ENCODE peak calls at places on chromosomes 4 and X, in six cellular contexts. U, J, B, R, Y and O are unnamed samples.

GRCh38 chr4:127997534-127998388 is 32.6 kb downstream of the ABHD18 start:
- DNase-seq in U (peak), J (no peak), B (no peak), R (no peak), Y (peak), O (peak)

GRCh38 chr4:170423137-170423536 is 333.4 kb upstream of the AADAT start:
- DNase-seq in U (peak), J (no peak), B (no peak), R (no peak), Y (no peak), O (peak)

GRCh38 chrX:140572724-140573123 is 67.9 kb upstream of the SOX3 start:
- DNase-seq in U (peak), J (peak), B (peak), R (peak), Y (peak), O (peak)

GRCh38 chr4:85861064-85861767 is 386.3 kb downstream of the ARHGAP24 start:
- DNase-seq in U (peak), J (no peak), B (no peak), R (no peak), Y (no peak), O (peak)

GRCh38 chr4:177573487-177573886 is 131.2 kb upstream of the AGA start:
- DNase-seq in U (peak), J (no peak), B (no peak), R (no peak), Y (peak), O (peak)

GRCh38 chr4:155411546-155411945 is 34.8 kb upstream of the MAP9 start:
- DNase-seq in U (no peak), J (no peak), B (no peak), R (no peak), Y (no peak), O (no peak)

GRCh38 chr4:141134051-141134450 is 782 bp upstream of the RNF150 start:
- DNase-seq in U (peak), J (no peak), B (no peak), R (no peak), Y (no peak), O (peak)

GRCh38 chr4:109005523-109005922 is 242.7 kb upstream of the ETNPPL start:
- DNase-seq in U (peak), J (no peak), B (no peak), R (no peak), Y (no peak), O (peak)

GRCh38 chr4:147596377-147596776 is 20.8 kb upstream of the TMEM184C start:
- DNase-seq in U (peak), J (no peak), B (no peak), R (no peak), Y (no peak), O (no peak)

GRCh38 chr4:171981185-171981584 is 168.0 kb downstream of the GALNTL6 start:
- DNase-seq in U (no peak), J (no peak), B (no peak), R (no peak), Y (no peak), O (no peak)

GRCh38 chrX:51760657-51761056 is 17.4 kb downstream of the GSPT2 start:
- DNase-seq in U (no peak), J (no peak), B (no peak), R (no peak), Y (no peak), O (no peak)

DNA sequence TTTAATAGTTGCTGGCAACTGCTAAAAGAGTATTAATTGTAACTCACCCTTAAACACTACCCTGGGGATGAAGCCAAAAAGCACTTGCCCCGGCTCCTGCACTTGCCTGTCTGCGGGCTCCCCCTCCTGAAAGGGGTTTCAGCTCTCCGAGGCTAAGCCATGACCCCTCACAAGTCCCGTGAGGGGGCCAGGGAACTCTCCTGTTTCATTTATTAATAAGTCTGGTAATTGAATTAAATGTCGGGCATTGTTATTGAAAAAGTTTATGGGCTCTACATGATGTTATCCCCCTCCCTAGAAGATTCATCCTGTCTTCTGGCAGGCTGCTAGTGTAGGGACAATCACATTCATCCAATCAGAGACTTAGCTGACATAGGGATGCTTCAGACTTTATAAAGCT is 23.3 kb downstream of the GSPT2 start:
- DNase-seq in U (no peak), J (no peak), B (no peak), R (no peak), Y (no peak), O (no peak)
- H2BK15ac ChIP-seq in U (no peak), J (no peak), B (no peak), R (no peak), Y (no peak), O (no peak)

DNA sequence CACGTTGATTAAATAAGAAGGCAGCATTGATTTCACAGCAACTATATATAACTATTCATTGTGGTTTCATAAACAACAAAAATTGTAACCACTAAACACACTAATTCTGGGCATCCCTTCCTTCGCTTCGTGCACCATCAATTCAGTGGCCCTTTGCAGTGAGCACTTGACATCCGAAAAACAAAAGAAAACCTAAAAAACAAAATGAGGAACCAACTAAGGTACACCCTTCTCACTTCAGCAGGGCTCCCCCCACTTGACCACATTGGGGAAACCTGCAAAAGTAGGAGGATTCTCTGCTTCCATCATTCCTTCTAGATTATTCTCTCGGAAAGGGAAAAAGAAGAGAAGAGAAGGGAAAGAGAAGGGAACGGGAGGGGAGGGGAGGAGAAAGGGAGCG is 28.3 kb downstream of the NBDY start:
- DNase-seq in U (no peak), J (no peak), B (no peak), R (no peak), Y (no peak), O (no peak)
- H3K4me2 ChIP-seq in U (no peak), J (no peak), B (no peak), R (no peak), Y (no peak), O (no peak)

DNA sequence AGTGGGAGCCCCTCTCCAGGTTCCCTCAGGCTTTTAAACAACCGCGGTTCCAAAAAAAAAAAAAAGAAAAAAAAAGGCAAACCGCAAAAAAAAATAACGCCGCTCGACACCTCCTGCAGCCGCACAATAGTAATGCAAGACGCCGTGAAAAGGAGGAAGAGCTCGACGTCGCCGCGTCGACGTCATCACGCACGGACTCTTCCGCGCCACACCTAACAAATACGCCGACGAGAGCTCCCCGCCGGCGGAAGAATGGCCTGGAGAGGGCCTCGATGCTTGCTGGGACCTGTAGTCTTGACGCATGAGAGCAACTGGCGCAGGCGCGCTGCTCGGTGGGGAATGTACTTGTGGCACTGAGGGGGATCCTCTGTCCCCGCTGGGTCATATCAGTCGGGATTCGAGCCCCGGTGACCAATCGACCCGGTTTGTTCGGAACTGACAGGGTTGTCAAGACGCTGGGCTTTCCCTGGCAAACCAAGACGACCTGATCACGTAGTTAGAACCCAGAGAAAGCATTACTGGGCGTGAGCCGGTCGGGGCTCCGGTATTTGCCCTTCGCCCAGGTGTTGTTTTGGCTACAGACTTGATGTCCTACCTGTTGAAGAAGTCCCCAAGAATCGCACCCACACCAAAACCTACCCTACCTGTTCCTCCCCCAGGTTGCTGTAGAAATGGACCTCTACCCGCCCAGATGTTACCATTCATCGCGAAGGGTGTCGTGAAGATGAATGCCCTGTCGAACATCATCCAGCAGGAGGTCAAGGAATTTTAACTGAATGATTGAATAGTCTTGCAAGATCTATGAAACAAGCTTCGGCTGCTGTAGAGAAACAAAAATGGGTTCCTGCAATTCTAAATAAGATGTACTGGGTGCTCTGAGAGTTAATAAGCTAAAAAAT is at the start of gene CBR4:
- DNase-seq in U (peak), J (peak), B (peak), R (peak), Y (peak), O (peak)
- H2AK5ac ChIP-seq in U (peak), J (no peak), B (peak), R (no peak), Y (no peak), O (peak)

GRCh38 chr4:25308266-25308665 is 4.3 kb upstream of the ZCCHC4 start:
- DNase-seq in U (no peak), J (no peak), B (no peak), R (no peak), Y (no peak), O (no peak)
- H2BK15ac ChIP-seq in U (no peak), J (no peak), B (no peak), R (no peak), Y (no peak), O (no peak)

GRCh38 chr4:140069068-140069467 is 84.9 kb downstream of the MAML3 start:
- DNase-seq in U (peak), J (no peak), B (no peak), R (no peak), Y (no peak), O (peak)

GRCh38 chr4:140068247-140068646 is 85.7 kb downstream of the MAML3 start:
- DNase-seq in U (no peak), J (no peak), B (no peak), R (no peak), Y (no peak), O (no peak)

GRCh38 chr4:140070369-140070768 is 83.6 kb downstream of the MAML3 start:
- DNase-seq in U (no peak), J (no peak), B (no peak), R (no peak), Y (no peak), O (no peak)

GRCh38 chr4:140065393-140065792 is 88.6 kb downstream of the MAML3 start:
- DNase-seq in U (no peak), J (no peak), B (no peak), R (no peak), Y (no peak), O (peak)

DNA sequence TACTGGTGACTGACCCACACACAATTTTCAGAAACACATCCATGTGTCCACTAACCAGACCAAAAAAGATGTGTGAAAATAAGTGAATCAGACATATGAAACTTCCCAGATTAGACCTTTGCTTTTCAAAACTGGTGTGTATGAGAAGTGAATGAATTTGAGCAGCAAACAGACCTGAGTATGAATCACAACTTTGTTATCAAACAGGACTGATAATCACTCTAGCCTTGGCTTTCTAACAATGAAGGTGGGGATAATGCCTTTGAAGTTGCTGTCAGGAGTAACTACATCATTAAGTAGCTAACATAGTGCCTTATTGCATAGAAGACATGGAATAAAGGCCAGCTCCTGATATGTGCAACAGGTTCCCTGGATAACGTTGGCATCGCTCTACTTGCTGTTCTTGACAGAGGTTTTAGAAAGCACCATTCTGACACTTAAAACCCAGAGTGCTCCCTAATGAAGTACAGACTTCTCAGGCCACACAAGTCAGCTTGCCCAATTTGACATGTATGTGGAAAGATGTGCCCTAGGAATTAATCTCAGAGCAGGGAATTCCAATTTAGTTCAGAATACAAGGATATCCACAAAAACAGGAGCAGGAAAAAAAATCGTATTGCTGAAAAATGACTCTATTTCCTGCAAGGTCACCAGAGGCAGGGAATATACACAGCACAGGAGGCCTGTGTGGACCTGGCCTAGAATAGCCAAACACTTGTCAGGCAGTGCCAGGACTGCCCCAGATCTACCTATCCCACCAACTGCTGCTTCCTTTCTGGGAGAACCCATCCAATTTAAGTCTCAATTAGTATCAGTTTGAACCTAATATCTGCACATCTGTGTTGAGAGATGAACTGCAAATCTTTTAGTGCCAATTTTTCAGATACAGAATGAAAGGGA is 87.7 kb downstream of the MAML3 start:
- DNase-seq in U (no peak), J (no peak), B (no peak), R (no peak), Y (no peak), O (no peak)
- H3K4me2 ChIP-seq in U (no peak), J (no peak), B (no peak), R (no peak), Y (no peak), O (no peak)

GRCh38 chrX:9829308-9830267 is 43.4 kb downstream of the SHROOM2 start:
- DNase-seq in U (peak), J (no peak), B (no peak), R (no peak), Y (no peak), O (peak)
- H2AK5ac ChIP-seq in U (no peak), J (no peak), B (no peak), R (no peak), Y (no peak), O (peak)

GRCh38 chr4:7676376-7676775 is 241.6 kb upstream of the PSAPL1 start:
- DNase-seq in U (no peak), J (no peak), B (no peak), R (no peak), Y (no peak), O (no peak)

GRCh38 chr4:7675612-7676320 is 241.0 kb upstream of the PSAPL1 start:
- DNase-seq in U (no peak), J (no peak), B (no peak), R (no peak), Y (no peak), O (no peak)

GRCh38 chr4:7677086-7677485 is 242.4 kb upstream of the PSAPL1 start:
- DNase-seq in U (no peak), J (no peak), B (no peak), R (no peak), Y (no peak), O (no peak)

GRCh38 chr4:7674706-7675105 is 240.0 kb upstream of the PSAPL1 start:
- DNase-seq in U (no peak), J (no peak), B (no peak), R (no peak), Y (no peak), O (no peak)

GRCh38 chr4:7675136-7675535 is 240.4 kb upstream of the PSAPL1 start:
- DNase-seq in U (no peak), J (no peak), B (no peak), R (no peak), Y (no peak), O (no peak)
- H2BK15ac ChIP-seq in U (no peak), J (no peak), B (no peak), R (no peak), Y (no peak), O (peak)

GRCh38 chrX:63186137-63186536 is 165.0 kb downstream of the SPIN4 start:
- DNase-seq in U (no peak), J (no peak), B (no peak), R (no peak), Y (peak), O (no peak)
- H3K4me2 ChIP-seq in U (no peak), J (no peak), B (no peak), R (no peak), Y (no peak), O (no peak)

DNA sequence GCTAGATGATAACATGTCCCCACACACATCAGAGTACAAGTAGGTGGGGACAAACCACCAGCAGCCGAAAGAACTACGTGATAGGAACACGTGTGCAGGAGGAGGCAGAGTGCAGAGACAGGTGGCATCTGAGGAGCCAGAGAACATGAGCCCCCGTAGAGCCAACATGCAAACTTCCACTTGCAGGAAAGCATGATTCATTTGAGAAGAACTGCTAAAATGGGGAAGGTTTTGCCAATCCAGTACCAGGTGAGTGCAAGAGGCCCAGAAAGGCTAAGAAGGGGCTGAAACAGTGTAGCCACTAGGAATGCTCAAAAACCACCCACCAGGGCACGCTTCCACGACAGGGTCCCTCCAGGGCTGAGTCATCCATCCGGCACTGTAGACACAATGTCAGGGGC is 149.8 kb upstream of the TENM3 start:
- DNase-seq in U (no peak), J (no peak), B (no peak), R (no peak), Y (no peak), O (no peak)
- H2AK5ac ChIP-seq in U (no peak), J (no peak), B (no peak), R (peak), Y (no peak), O (no peak)